ENCODE peak calls at places on chromosomes 3 and 15, in nine cellular contexts. A is HFFc6, D is astrocyte of the spinal cord, E is vagina, W is nephron progenitor cell, P is AG04450, O is tibial nerve, X is colonic mucosa, R is cardiac muscle cell. C is an unnamed sample.

GRCh38 chr3:50090985-50091384 is 2.3 kb downstream of the RBM5 start:
- DNase-seq in E (no peak), O (no peak), A (no peak), D (no peak), R (no peak), X (no peak), W (no peak), P (no peak), C (no peak)

GRCh38 chr3:148737104-148737525 is 39.4 kb downstream of the AGTR1 start:
- DNase-seq in E (no peak), X (no peak), O (no peak), P (no peak), D (no peak), A (no peak), R (no peak), W (no peak), C (no peak)

GRCh38 chr3:185552358-185552877 is at the start of gene LIPH:
- DNase-seq in E (no peak), X (peak), W (no peak), P (no peak), A (peak), R (peak), O (no peak), D (no peak), C (no peak)

GRCh38 chr3:31962801-31963205 is 18.3 kb downstream of the OSBPL10 start:
- DNase-seq in X (no peak), D (no peak), W (no peak), A (no peak), O (no peak), R (no peak), E (no peak), P (no peak), C (no peak)

GRCh38 chr15:64583519-64583918 is 123.1 kb downstream of the ZNF609 start:
- DNase-seq in X (no peak), R (no peak), O (no peak), P (no peak), A (no peak), W (no peak), E (no peak), D (no peak), C (no peak)

GRCh38 chr3:191961036-191961435 is 500.1 kb downstream of the PYDC2 start:
- DNase-seq in P (no peak), E (no peak), R (no peak), W (no peak), D (no peak), A (no peak), X (no peak), O (no peak), C (no peak)

GRCh38 chr3:56915969-56916586 is 114.3 kb upstream of the ARHGEF3 start:
- DNase-seq in D (no peak), R (peak), E (no peak), W (peak), X (no peak), O (no peak), A (no peak), P (no peak), C (no peak)

GRCh38 chr3:17075907-17076306 is 191.2 kb downstream of the PLCL2 start:
- DNase-seq in D (no peak), W (no peak), X (no peak), P (no peak), R (no peak), O (no peak), A (no peak), E (no peak), C (no peak)

GRCh38 chr3:66938338-66938963 is 59.7 kb upstream of the KBTBD8 start:
- DNase-seq in W (peak), E (no peak), A (peak), P (peak), O (peak), X (peak), R (peak), D (peak), C (peak)

GRCh38 chr3:32643354-32643753 is 41.6 kb upstream of the CNOT10 start:
- DNase-seq in W (no peak), E (no peak), A (no peak), D (no peak), X (no peak), R (peak), O (no peak), P (no peak), C (no peak)

GRCh38 chr3:118760611-118761606 is 273.7 kb downstream of the IGSF11 start:
- DNase-seq in O (no peak), A (no peak), E (no peak), R (no peak), W (no peak), D (no peak), P (no peak), X (no peak), C (no peak)

GRCh38 chr15:91915576-91915975 is 62.1 kb downstream of the SLCO3A1 start:
- DNase-seq in E (no peak), D (no peak), W (no peak), A (no peak), O (no peak), R (no peak), X (peak), P (no peak), C (no peak)

GRCh38 chr15:26628879-26629529 is 143.9 kb downstream of the GABRB3 start:
- DNase-seq in R (peak), O (no peak), A (peak), P (no peak), W (peak), X (peak), E (no peak), D (no peak), C (peak)

GRCh38 chr3:181709537-181710279 is 2.0 kb upstream of the SOX2 start:
- DNase-seq in W (peak), P (no peak), D (peak), E (no peak), A (peak), O (peak), R (peak), X (peak), C (peak)

GRCh38 chr3:172735014-172735413 is 15.5 kb upstream of the ECT2 start:
- DNase-seq in E (no peak), A (no peak), X (no peak), P (no peak), W (no peak), R (no peak), D (no peak), O (no peak), C (no peak)

GRCh38 chr3:55180936-55181535 is 253.2 kb upstream of the LRTM1 start:
- DNase-seq in A (peak), X (peak), E (no peak), D (peak), R (peak), W (peak), O (peak), P (no peak), C (no peak)

GRCh38 chr3:170869645-170870593 is at the start of gene RPL22L1:
- DNase-seq in D (peak), X (peak), W (peak), E (no peak), A (peak), R (peak), O (peak), P (peak), C (peak)

GRCh38 chr15:90083954-90084607 is 18.2 kb downstream of the IDH2 start:
- DNase-seq in E (no peak), A (no peak), W (no peak), D (no peak), R (no peak), X (no peak), O (no peak), P (no peak), C (no peak)

GRCh38 chr3:133937061-133937686 is 41.5 kb upstream of the RAB6B start:
- DNase-seq in R (peak), A (no peak), O (no peak), W (no peak), X (peak), E (peak), P (no peak), D (no peak), C (no peak)

GRCh38 chr3:181879926-181880325 is 168.2 kb downstream of the SOX2 start:
- DNase-seq in P (no peak), W (no peak), O (no peak), X (no peak), E (no peak), A (no peak), R (no peak), D (no peak), C (no peak)

GRCh38 chr3:107227091-107227490 is 150.1 kb upstream of the CCDC54 start:
- DNase-seq in D (peak), W (no peak), X (no peak), O (no peak), P (no peak), R (no peak), E (no peak), A (peak), C (no peak)

GRCh38 chr15:100667405-100668320 is 65.3 kb downstream of the ASB7 start:
- DNase-seq in P (peak), D (no peak), X (no peak), O (no peak), A (no peak), R (no peak), W (no peak), E (no peak), C (no peak)

GRCh38 chr3:123597561-123597960 is 12.7 kb upstream of the HACD2 start:
- DNase-seq in R (no peak), P (no peak), D (no peak), W (no peak), E (no peak), A (no peak), X (no peak), O (no peak), C (no peak)

GRCh38 chr3:81602781-81603180 is 158.7 kb downstream of the GBE1 start:
- DNase-seq in A (peak), X (no peak), P (no peak), W (no peak), R (no peak), E (no peak), D (no peak), O (no peak), C (no peak)

GRCh38 chr3:113150253-113150652 is 61.1 kb upstream of the BOC start:
- DNase-seq in A (no peak), E (no peak), D (no peak), W (no peak), X (no peak), O (no peak), R (no peak), P (no peak), C (no peak)

GRCh38 chr3:168801792-168802191 is 706.1 kb upstream of the GOLIM4 start:
- DNase-seq in W (no peak), A (peak), E (no peak), P (peak), R (no peak), X (no peak), D (peak), O (no peak), C (no peak)

GRCh38 chr15:98442379-98442833 is 205.9 kb upstream of the IGF1R start:
- DNase-seq in O (peak), R (peak), W (peak), E (no peak), P (peak), D (peak), X (peak), A (peak), C (peak)

GRCh38 chr3:138348107-138348949 is at the start of gene MRAS:
- DNase-seq in W (peak), P (peak), A (peak), O (peak), R (peak), D (peak), E (no peak), X (peak), C (peak)

GRCh38 chr3:4856136-4856535 is 123.1 kb upstream of the BHLHE40 start:
- DNase-seq in O (no peak), A (no peak), D (no peak), X (no peak), R (no peak), E (no peak), W (no peak), P (no peak), C (no peak)

GRCh38 chr3:194540268-194540937 is 53.6 kb upstream of the ATP13A3 start:
- DNase-seq in O (peak), X (no peak), D (no peak), E (no peak), A (no peak), P (no peak), R (no peak), W (no peak), C (no peak)

GRCh38 chr15:63052961-63053698 is 10.6 kb downstream of the TPM1 start:
- DNase-seq in X (peak), O (peak), E (no peak), R (peak), D (peak), W (peak), A (no peak), P (no peak), C (no peak)

DNA sequence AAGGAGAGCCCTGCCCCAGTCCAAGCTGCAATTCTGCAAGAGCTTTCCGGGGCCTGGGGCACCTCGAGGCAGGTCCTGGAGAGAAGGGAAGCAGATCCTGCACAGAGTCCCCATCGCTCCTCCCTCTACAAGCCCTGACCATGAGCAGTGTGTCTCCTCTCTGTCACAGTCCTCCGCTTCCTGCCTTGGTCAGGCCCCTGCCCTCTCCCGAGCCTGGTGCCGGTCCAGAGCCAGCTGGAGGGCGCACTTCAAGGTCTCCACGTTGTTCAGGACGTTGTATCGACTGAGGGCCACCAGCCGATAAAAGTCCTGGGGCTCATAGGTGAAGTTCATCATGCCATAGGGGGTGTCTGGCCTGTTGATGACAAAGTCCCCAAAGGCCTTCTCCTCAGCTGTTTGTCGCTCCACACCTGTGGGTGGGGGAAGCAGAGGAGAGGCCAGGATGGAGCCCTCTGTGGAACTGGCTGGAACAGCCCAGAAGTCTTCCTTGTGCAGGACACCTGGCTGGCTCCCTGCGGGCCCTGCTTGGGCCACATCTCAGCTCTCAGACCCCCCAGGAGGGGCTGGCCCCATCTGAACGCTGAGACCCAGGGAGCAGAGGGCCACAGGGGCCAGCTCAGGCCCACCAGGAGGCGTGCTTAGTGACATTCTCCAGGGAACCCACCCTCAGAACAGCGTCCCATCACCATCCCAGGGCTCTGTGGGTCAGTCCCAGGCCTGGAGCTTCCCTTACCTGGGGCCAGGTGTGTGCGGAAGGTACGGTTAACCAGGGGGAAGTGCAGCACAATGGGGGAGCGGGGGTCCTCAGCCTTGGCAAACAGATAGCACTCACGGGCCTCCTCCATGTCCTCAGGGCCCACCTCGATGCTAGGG is 14.4 kb downstream of the PLA2G4F start:
- DNase-seq in O (no peak), P (no peak), D (no peak), W (no peak), E (no peak), X (no peak), A (no peak), R (no peak), C (no peak)
- TF ChIP-seq CTCF in O (no peak), P (no peak), D (no peak), W (no peak), E (no peak), X (no peak), A (no peak), R (no peak), C (no peak)

DNA sequence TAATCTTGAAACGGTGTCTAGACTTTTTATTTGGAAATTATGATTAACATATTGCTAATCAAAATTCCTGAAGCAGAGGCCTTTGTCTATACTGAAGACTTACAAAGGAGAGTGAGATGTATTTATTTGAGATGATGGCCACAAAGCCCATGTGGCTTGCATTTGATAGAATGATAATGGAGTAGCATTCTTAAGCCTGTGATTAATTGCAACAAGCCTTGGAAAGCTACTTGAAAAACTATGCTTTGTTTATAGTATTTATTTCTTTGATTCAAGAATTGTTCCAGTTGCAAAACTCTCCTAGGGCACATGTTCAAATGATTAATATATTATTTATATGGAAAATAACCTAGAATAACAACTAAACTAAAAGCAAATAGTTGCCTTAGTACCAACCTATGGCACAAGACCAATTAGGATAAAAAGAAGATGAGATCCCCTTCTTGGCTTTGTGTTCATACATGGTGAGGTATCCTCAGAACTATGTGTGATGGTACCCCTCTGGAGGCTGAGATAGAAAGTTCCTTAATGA is 244.1 kb upstream of the TBL1XR1 start:
- DNase-seq in O (no peak), E (no peak), W (no peak), X (no peak), P (no peak), R (no peak), D (no peak), A (no peak), C (no peak)
- TF ChIP-seq CTCF in O (no peak), E (no peak), W (no peak), X (no peak), P (no peak), R (no peak), D (no peak), A (no peak), C (no peak)

GRCh38 chr3:160685144-160685766 is 8.3 kb downstream of the ARL14 start:
- DNase-seq in P (no peak), R (no peak), O (no peak), W (no peak), D (no peak), X (no peak), A (peak), E (no peak), C (no peak)
- TF ChIP-seq CTCF in P (peak), R (peak), O (no peak), W (peak), D (peak), X (peak), A (peak), E (no peak), C (peak)

GRCh38 chr3:71408903-71409302 is 174.6 kb downstream of the FOXP1 start:
- DNase-seq in O (no peak), A (no peak), W (no peak), P (no peak), D (no peak), E (no peak), X (no peak), R (no peak), C (no peak)
- TF ChIP-seq CTCF in O (no peak), A (no peak), W (no peak), P (no peak), D (no peak), E (no peak), X (no peak), R (no peak), C (no peak)

DNA sequence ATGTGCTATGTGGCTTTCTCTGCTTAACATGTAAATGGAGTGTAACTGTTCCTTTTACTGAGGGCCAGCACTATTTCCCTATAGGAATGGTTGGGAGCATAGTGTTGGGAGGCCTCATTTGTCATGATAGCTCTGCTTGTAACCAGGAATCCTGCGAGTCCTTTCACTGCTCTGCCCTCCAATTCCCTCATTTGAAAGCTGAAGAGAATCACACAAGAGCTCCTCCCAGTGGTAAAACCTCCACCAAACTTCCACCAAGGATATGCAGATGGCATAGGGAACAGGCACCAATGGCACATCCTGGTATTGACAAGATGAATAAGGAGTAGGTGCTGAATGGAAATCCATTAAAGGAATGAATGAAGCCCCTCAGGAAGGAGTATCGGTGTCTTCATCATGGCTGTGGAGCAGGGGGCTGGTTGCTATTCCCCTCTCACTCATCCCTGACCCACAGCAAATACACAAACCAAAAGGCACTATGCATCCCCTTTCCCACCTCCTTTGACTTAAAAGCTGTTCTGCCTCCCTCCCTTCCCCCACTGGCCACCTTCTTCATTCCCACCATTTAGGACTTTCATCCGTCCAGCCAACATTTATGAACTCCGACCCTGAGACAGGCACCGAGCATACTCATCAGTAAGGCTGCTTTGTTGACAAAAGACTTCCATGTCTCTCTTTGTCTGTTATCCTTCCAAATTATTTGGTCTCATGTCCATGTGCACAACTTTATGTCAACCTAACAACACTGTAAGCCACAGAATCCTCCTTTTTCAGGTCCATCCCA is 560.8 kb downstream of the FOXP1 start:
- DNase-seq in P (no peak), D (peak), X (no peak), E (no peak), R (peak), W (no peak), O (no peak), A (peak), C (no peak)
- TF ChIP-seq CTCF in P (peak), D (peak), X (no peak), E (no peak), R (peak), W (no peak), O (no peak), A (peak), C (no peak)

GRCh38 chr3:87148020-87148419 is 79.1 kb upstream of the CHMP2B start:
- DNase-seq in R (no peak), E (no peak), A (no peak), O (no peak), W (no peak), P (no peak), X (no peak), D (no peak), C (no peak)

GRCh38 chr3:87147562-87147961 is 79.5 kb upstream of the CHMP2B start:
- DNase-seq in W (no peak), D (no peak), R (no peak), E (no peak), A (no peak), X (no peak), P (no peak), O (no peak), C (no peak)

DNA sequence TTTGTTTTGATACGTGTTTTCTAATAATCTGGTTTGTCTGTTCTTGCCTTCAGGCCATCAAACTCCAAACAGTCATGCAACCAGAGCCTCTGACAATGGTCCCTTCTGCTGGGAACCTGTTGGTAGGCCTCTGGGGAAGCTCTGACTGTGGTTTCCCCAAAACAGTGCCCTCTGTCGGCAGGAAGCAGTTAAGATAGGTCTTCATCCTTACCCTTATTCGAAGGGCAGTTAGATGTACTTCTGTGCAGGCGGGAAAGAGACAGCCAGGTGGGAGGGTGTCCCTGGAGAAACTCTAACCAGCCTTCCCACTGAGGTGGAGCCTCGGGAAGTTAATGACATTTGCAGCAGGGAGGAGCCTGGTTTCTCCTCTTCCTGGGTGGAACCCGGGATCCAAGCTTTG is 81.6 kb upstream of the CHMP2B start:
- DNase-seq in R (peak), E (no peak), X (no peak), O (no peak), A (peak), D (peak), W (peak), P (no peak), C (no peak)
- TF ChIP-seq CTCF in R (peak), E (no peak), X (no peak), O (no peak), A (peak), D (no peak), W (no peak), P (peak), C (peak)

GRCh38 chr3:9809239-9809614 is 835 bp upstream of the TTLL3 start:
- DNase-seq in P (no peak), D (no peak), E (no peak), R (no peak), A (no peak), X (peak), O (no peak), W (no peak), C (no peak)
- TF ChIP-seq CTCF in P (no peak), D (no peak), E (no peak), R (no peak), A (no peak), X (no peak), O (no peak), W (no peak), C (no peak)